ENCODE peak calls at places on chromosomes 13 and 19, in seven cellular contexts. U is stomach, W is esophagus muscularis mucosa, D is tibial nerve, J is A549, F is upper lobe of left lung, O is H1. M is an unnamed sample. For H3K4me1, the result is how much of the 10 kb centered on the place peaks cover.

GRCh38 chr19:9498183-9498902 is at the start of gene ZNF560:
- DNase-seq in U (no peak), W (no peak), D (no peak), J (no peak), F (no peak), O (no peak), M (no peak)

GRCh38 chr19:13172335-13173128 is 22.3 kb downstream of the IER2 start:
- DNase-seq in U (peak), W (peak), D (peak), J (peak), F (peak), O (no peak), M (peak)

GRCh38 chr13:110431851-110432294 is 124.8 kb downstream of the COL4A2 start:
- DNase-seq in U (no peak), W (no peak), D (no peak), J (no peak), F (no peak), O (no peak), M (no peak)

GRCh38 chr13:28467886-28468519 is 26.9 kb downstream of the FLT1 start:
- DNase-seq in U (no peak), W (no peak), D (no peak), J (no peak), F (no peak), O (no peak), M (no peak)

GRCh38 chr19:30799854-30800755 is 427.9 kb downstream of the ZNF536 start:
- DNase-seq in U (peak), W (no peak), D (no peak), J (peak), F (peak), O (peak), M (peak)

GRCh38 chr19:39846678-39847486 is 703 bp upstream of the FBL start:
- DNase-seq in U (no peak), W (no peak), D (no peak), J (no peak), F (no peak), O (no peak), M (peak)

GRCh38 chr19:10389863-10390262 is 9.5 kb upstream of the TYK2 start:
- DNase-seq in U (no peak), W (no peak), D (no peak), J (no peak), F (no peak), O (no peak), M (no peak)

GRCh38 chr19:6947745-6948144 is 60.4 kb downstream of the ADGRE1 start:
- DNase-seq in U (no peak), W (no peak), D (no peak), J (peak), F (peak), O (no peak), M (no peak)

GRCh38 chr13:109148243-109148642 is 518.8 kb downstream of the MYO16 start:
- DNase-seq in U (no peak), W (no peak), D (no peak), J (no peak), F (no peak), O (no peak), M (no peak)

GRCh38 chr13:29925457-29925856 is 75.0 kb upstream of the UBL3 start:
- DNase-seq in U (peak), W (peak), D (peak), J (peak), F (peak), O (no peak), M (peak)

GRCh38 chr13:46753917-46754316 is 43.0 kb downstream of the ESD start:
- DNase-seq in U (no peak), W (no peak), D (no peak), J (no peak), F (no peak), O (no peak), M (no peak)

GRCh38 chr19:57829316-57829715 is 783 bp upstream of the ZNF587B start:
- DNase-seq in U (no peak), W (no peak), D (no peak), J (no peak), F (no peak), O (no peak), M (no peak)

GRCh38 chr13:91236182-91236581 is 111.3 kb upstream of the MIR17HG start:
- DNase-seq in U (no peak), W (no peak), D (no peak), J (no peak), F (no peak), O (no peak), M (no peak)

GRCh38 chr19:18503337-18503970 is 18.4 kb downstream of the ELL start:
- DNase-seq in U (no peak), W (no peak), D (no peak), J (no peak), F (no peak), O (no peak), M (no peak)

GRCh38 chr19:10007811-10008211 is 2.5 kb downstream of the COL5A3 start:
- DNase-seq in U (no peak), W (no peak), D (no peak), J (no peak), F (no peak), O (no peak), M (no peak)

GRCh38 chr13:111330211-111330610 is 9.8 kb downstream of the TEX29 start:
- DNase-seq in U (no peak), W (no peak), D (no peak), J (no peak), F (no peak), O (no peak), M (no peak)

GRCh38 chr13:73580868-73581267 is 522.1 kb downstream of the KLF5 start:
- DNase-seq in U (no peak), W (no peak), D (no peak), J (no peak), F (peak), O (no peak), M (no peak)

GRCh38 chr13:77800219-77800618 is 102.7 kb downstream of the SLAIN1 start:
- DNase-seq in U (no peak), W (no peak), D (no peak), J (no peak), F (no peak), O (no peak), M (no peak)

GRCh38 chr13:48551329-48551728 is 18.4 kb upstream of the RCBTB2 start:
- DNase-seq in U (no peak), W (no peak), D (no peak), J (no peak), F (no peak), O (no peak), M (no peak)

GRCh38 chr13:60790620-60791019 is 393.6 kb downstream of the TDRD3 start:
- DNase-seq in U (peak), W (no peak), D (no peak), J (no peak), F (no peak), O (no peak), M (no peak)

GRCh38 chr19:23052349-23052748 is 49.4 kb upstream of the ZNF728 start:
- DNase-seq in U (no peak), W (no peak), D (no peak), J (no peak), F (no peak), O (no peak), M (no peak)
- TF ChIP-seq EP300 in U (no peak), W (no peak), D (no peak), J (no peak), F (no peak), O (no peak), M (no peak)

DNA sequence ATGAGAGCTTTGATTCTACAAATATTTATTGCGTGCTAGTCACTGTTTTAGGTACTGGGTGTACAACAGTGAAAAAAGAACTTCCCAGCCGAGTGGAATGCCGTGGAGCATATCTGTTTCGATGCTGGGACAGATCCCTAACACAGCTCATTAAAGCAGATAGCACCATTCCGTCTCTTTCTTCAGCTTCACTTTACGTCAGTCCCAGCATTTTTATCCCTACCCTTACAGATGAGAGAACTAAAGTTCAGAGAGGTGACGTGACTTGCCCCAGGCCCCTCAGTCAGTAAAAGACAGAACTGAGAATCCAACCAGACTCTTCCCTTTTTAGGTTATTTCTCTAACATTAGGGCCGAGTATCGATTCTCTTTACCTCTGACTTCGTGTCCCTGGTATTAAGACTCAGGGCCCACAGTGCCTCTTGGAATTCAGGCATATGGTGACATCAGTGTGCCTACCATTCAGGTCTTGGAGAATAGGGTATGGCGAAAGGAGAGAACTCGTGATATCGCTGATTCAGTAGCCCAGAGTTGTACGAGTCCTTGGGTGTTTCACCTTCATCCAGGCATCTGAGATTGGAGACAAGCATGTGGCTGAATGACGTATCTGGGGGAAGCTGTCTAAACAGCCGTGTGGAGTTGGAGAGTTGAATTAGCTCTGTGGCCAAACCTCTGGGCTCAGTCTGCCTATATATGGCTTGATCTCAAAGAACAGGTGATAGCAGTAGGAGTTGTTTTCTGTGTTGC is 27.1 kb downstream of the ACTN4 start:
- DNase-seq in U (no peak), W (no peak), D (no peak), J (no peak), F (no peak), O (no peak), M (no peak)
- H3K4me1 ChIP-seq in U (half or more), W (half or more), D (half or more), J (half or more), F (half or more), O (under half), M (half or more)

GRCh38 chr13:25397763-25398162 is 26.0 kb downstream of the ATP8A2 start:
- DNase-seq in U (no peak), W (no peak), D (no peak), J (no peak), F (no peak), O (no peak), M (no peak)

GRCh38 chr13:25391932-25392331 is 20.2 kb downstream of the ATP8A2 start:
- DNase-seq in U (no peak), W (no peak), D (no peak), J (no peak), F (no peak), O (no peak), M (no peak)

GRCh38 chr13:25394661-25395060 is 22.9 kb downstream of the ATP8A2 start:
- DNase-seq in U (no peak), W (no peak), D (no peak), J (no peak), F (no peak), O (no peak), M (no peak)
- TF ChIP-seq EP300 in U (no peak), W (no peak), D (no peak), J (no peak), F (no peak), O (no peak), M (no peak)

DNA sequence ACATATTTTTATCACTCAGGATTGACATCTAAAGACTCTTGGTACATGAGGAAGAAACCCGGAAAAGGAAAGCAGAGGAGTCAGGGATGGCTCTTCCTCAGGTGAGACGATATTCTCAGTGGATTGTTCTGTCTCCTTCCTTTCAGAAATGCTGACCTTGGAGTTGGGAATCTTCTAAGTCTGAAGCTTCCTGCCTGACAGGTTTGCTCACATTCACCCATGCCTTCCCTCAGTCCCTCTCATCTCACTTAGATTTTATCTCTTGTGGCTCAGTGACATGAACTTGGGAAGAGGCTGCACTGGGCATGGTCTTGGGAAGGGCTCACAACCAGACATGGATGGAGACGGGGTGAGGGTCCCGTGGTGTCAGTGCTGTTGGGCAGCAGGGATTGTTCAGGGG is 6.7 kb downstream of the ZNF525 start:
- DNase-seq in U (no peak), W (no peak), D (no peak), J (no peak), F (no peak), O (no peak), M (no peak)
- H3K4me1 ChIP-seq in U (under half), W (under half), D (under half), J (under half), F (under half), O (under half), M (under half)

GRCh38 chr19:8363803-8364771 is at the start of gene ANGPTL4:
- DNase-seq in U (peak), W (peak), D (peak), J (peak), F (peak), O (no peak), M (peak)

GRCh38 chr19:8366121-8366581 is 2.2 kb downstream of the ANGPTL4 start:
- DNase-seq in U (no peak), W (no peak), D (no peak), J (no peak), F (no peak), O (no peak), M (no peak)

GRCh38 chr19:8360196-8360595 is 3.8 kb upstream of the ANGPTL4 start:
- DNase-seq in U (no peak), W (no peak), D (no peak), J (no peak), F (no peak), O (no peak), M (no peak)

GRCh38 chr19:8358948-8359347 is 5.0 kb upstream of the ANGPTL4 start:
- DNase-seq in U (no peak), W (no peak), D (no peak), J (no peak), F (no peak), O (no peak), M (no peak)

DNA sequence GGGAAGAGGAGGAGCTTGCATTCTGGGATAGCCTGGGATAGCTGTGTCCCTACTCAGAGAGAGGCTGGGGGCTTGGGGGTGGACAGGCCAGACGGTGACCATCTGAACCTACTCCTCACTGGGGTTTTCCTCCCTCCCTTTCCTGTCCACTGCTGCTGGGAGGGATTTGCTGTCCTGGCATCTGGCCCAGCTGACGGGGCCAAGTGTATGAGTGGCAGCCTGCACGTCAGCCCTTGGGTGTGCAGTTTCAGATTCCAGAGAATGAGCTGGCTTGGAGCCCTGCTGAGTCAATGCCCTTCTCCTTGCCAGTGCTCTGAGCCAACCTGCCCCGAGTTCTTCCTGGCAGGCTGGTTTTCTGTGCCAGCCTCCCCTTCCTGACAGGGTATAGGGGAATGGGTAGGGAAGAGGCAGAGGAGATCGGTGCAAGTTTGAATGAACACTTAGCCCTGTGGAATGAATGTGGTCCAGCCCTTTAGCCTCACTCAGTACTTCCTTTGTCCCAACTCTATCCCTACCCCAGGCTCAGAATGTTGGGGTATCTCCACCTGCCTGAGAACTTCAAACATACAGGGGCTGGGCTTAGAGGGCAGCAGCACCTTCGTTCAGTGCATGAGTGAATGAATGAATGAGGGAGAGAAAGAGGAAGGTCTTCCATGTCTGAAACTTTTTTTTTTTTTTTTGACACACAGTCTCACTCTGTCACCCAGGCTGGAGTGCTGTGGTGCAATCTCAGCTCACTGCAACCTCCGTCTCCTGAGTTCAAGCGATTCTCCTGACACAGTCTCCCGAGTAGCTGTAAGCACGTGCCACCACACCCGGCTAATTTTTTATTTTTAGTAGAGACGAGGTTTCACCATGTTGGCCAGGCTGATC is 1.8 kb upstream of the ANGPTL4 start:
- DNase-seq in U (peak), W (peak), D (peak), J (peak), F (peak), O (no peak), M (peak)
- TF ChIP-seq EP300 in U (peak), W (peak), D (peak), J (no peak), F (peak), O (no peak), M (no peak)

DNA sequence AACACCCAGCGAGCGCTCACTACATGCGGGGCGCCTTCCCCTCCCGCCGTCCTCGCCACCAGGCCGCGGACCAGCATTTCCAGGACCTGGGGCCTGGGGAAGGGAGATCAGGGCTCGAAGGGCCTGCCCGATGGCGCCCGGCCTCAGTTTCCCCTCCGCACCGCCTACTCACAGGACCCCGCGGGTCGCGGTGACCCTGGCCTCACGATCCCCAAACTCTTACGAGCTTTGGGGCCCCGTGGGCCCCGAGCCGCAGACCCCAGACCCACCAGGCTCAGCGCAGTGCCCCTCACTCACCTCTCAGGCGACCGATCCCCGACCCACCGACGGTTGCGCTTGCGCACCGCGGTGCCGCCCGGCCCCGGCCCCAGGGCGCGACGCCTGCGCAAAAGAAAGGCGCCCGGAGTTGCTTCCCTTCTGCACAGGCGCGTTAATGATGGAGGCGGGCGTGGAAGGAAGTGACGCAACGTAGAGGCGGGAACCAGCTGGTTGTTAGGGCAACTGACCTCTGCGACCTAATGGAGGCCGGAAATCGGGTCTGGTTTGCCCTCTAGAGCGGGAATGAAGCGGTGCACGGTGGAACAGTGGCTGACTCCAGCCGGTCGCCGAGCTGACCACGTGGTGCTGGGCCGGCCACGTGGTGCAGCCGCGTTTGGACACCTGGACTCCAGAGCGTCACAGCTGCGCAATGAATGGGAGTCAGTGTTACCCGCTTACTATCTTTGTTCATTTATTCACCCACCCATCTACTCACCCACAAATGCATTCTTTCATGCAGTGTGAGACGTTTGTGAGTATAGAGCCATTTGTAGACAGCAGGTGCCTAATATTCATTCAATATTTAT is at the start of gene SGTA:
- DNase-seq in U (peak), W (peak), D (peak), J (peak), F (peak), O (peak), M (peak)
- H3K4me1 ChIP-seq in U (half or more), W (half or more), D (under half), J (under half), F (under half), O (under half), M (half or more)

GRCh38 chr19:46580247-46580646 is 20.9 kb upstream of the CALM3 start:
- DNase-seq in U (no peak), W (no peak), D (no peak), J (no peak), F (no peak), O (no peak), M (no peak)
- TF ChIP-seq EP300 in U (no peak), W (no peak), D (no peak), J (no peak), F (no peak), O (no peak), M (no peak)

GRCh38 chr13:97249093-97249787 is 27.1 kb downstream of the MBNL2 start:
- DNase-seq in U (no peak), W (no peak), D (no peak), J (no peak), F (no peak), O (no peak), M (no peak)
- H3K4me1 ChIP-seq in U (half or more), W (half or more), D (under half), J (half or more), F (under half), O (under half), M (under half)

GRCh38 chr19:48817585-48818124 is 6.8 kb upstream of the BCAT2 start:
- DNase-seq in U (no peak), W (no peak), D (no peak), J (no peak), F (no peak), O (no peak), M (no peak)

GRCh38 chr19:48821633-48822032 is 10.8 kb upstream of the BCAT2 start:
- DNase-seq in U (no peak), W (no peak), D (no peak), J (no peak), F (no peak), O (no peak), M (no peak)

GRCh38 chr19:48818234-48818823 is 7.5 kb upstream of the BCAT2 start:
- DNase-seq in U (peak), W (no peak), D (no peak), J (no peak), F (peak), O (no peak), M (peak)

GRCh38 chr19:48822514-48822913 is 11.7 kb upstream of the BCAT2 start:
- DNase-seq in U (no peak), W (no peak), D (no peak), J (no peak), F (no peak), O (no peak), M (no peak)

DNA sequence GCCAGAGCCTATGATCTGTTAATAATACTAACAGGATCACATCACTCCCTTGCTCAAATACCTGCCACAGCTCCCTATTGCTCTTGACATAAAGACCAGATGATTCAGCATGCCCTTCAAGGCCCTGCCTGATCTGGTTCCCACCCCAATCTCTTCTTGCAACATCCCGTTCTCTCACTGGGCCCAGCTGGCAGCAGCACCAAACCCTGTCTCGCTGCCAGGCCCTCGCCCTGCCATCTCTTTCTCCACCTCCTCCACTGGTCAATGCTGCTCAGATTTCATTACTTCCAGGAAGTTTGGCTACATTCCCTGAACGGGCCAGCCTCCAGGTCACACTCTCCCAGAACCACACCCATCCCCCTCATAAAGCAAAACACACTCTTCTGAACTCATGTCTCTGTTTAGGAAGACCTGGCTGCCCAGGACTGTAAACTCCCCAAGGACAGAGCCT is 8.6 kb upstream of the BCAT2 start:
- DNase-seq in U (peak), W (peak), D (peak), J (no peak), F (peak), O (no peak), M (peak)
- TF ChIP-seq EP300 in U (peak), W (no peak), D (peak), J (no peak), F (no peak), O (no peak), M (no peak)

M was measured in transverse colon.